ENCODE peak calls at places on chromosomes 11 and 22, in five cellular contexts. I is uterus, B is Peyer's patch, T is A549, Z is IMR-90. V is an unnamed sample. For H3K4me1, the result is how much of the 10 kb centered on the place peaks cover.

GRCh38 chr11:44529895-44530412 is 35.5 kb upstream of the CD82 start:
- DNase-seq in T (no peak), I (no peak), Z (no peak), B (no peak), V (no peak)

GRCh38 chr11:45451766-45452440 is 165.8 kb upstream of the SYT13 start:
- DNase-seq in I (no peak), T (no peak), B (no peak), Z (peak), V (no peak)

GRCh38 chr11:109856958-109857357 is 236.2 kb upstream of the ZC3H12C start:
- DNase-seq in Z (peak), T (no peak), B (no peak), I (no peak), V (no peak)

GRCh38 chr22:40660725-40661124 is 18.6 kb upstream of the MCHR1 start:
- DNase-seq in T (no peak), B (no peak), Z (no peak), I (no peak), V (no peak)

GRCh38 chr22:50569041-50569459 is 6.3 kb upstream of the SYCE3 start:
- DNase-seq in B (peak), I (no peak), Z (no peak), T (no peak), V (no peak)

GRCh38 chr11:34546511-34547206 is 33.1 kb upstream of the ELF5 start:
- DNase-seq in I (no peak), B (no peak), Z (no peak), T (no peak), V (no peak)

GRCh38 chr22:44325718-44326548 is 13.2 kb upstream of the SHISAL1 start:
- DNase-seq in B (no peak), I (no peak), Z (peak), T (no peak), V (no peak)

GRCh38 chr11:776459-777287 is 614 bp downstream of the GATD1 start:
- DNase-seq in I (no peak), T (peak), Z (no peak), B (no peak), V (no peak)

GRCh38 chr22:30457964-30458363 is 13.9 kb downstream of the SEC14L3 start:
- DNase-seq in Z (peak), B (no peak), T (no peak), I (no peak), V (no peak)

GRCh38 chr22:26672590-26673468 is 15.4 kb downstream of the MIAT start:
- DNase-seq in I (peak), T (peak), B (peak), Z (peak), V (peak)

GRCh38 chr11:117870176-117870952 is 6.1 kb downstream of the FXYD6 start:
- DNase-seq in Z (no peak), B (no peak), T (no peak), I (no peak), V (no peak)

GRCh38 chr22:46613606-46613997 is 6.6 kb upstream of the GRAMD4 start:
- DNase-seq in Z (no peak), T (no peak), I (no peak), B (no peak), V (no peak)

GRCh38 chr22:37659066-37659896 is 758 bp downstream of the PDXP start:
- DNase-seq in Z (no peak), I (no peak), B (peak), T (no peak), V (no peak)

GRCh38 chr11:10979529-10979928 is 121.7 kb upstream of the ZBED5 start:
- DNase-seq in I (no peak), T (no peak), B (no peak), Z (no peak), V (no peak)

GRCh38 chr11:12832828-12833227 is 158.6 kb downstream of the TEAD1 start:
- DNase-seq in I (no peak), T (no peak), B (no peak), Z (no peak), V (no peak)

GRCh38 chr11:36540998-36541397 is 26.8 kb upstream of the RAG1 start:
- DNase-seq in I (no peak), T (no peak), B (peak), Z (peak), V (no peak)

GRCh38 chr11:111912535-111912934 is at the start of gene HSPB2:
- DNase-seq in I (peak), B (no peak), Z (no peak), T (no peak), V (no peak)

GRCh38 chr11:61586792-61587430 is 6.0 kb upstream of the SYT7 start:
- DNase-seq in T (no peak), B (no peak), I (no peak), Z (no peak), V (no peak)

GRCh38 chr22:26852176-26852575 is 194.8 kb downstream of the MIAT start:
- DNase-seq in B (no peak), T (no peak), I (no peak), Z (no peak), V (no peak)

GRCh38 chr11:115993613-115994012 is 489.4 kb upstream of the CADM1 start:
- DNase-seq in B (no peak), Z (no peak), I (no peak), T (no peak), V (no peak)

GRCh38 chr22:39291501-39291900 is 27.9 kb downstream of the RPL3 start:
- DNase-seq in Z (no peak), B (no peak), I (no peak), T (no peak), V (no peak)

DNA sequence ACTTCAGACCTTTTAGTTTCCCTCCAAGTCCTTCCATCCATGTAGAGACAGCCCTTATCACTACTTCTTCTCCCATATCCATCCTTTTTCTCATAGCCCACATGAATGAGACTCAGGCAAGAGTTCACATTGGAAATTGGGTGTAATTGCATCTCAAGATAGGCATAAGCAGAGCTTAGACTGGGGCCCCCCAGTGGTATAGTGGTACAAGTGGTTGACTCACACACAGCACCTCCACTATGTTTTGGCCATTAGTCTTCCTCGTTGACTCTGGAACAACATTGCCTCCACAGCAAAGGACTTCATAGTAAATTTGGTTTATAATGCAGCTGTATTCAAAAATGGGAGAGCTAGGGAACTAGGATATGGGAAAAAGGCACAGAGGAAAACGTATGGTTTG is 2.6 kb downstream of the UBQLN3 start:
- DNase-seq in Z (no peak), T (no peak), B (no peak), I (no peak), V (no peak)
- TF ChIP-seq CTCF in Z (no peak), T (no peak), B (no peak), I (no peak), V (no peak)

GRCh38 chr11:65858354-65859133 is 564 bp upstream of the CFL1 start:
- DNase-seq in B (no peak), T (no peak), I (no peak), Z (no peak), V (no peak)
- TF ChIP-seq POLR2A in B (no peak), T (no peak), I (peak), Z (no peak), V (peak)

GRCh38 chr11:19686234-19686633 is 26.4 kb upstream of the NAV2 start:
- DNase-seq in Z (no peak), I (no peak), T (no peak), B (no peak), V (no peak)

GRCh38 chr11:19680824-19681368 is 31.7 kb upstream of the NAV2 start:
- DNase-seq in Z (peak), T (no peak), I (no peak), B (no peak), V (no peak)

GRCh38 chr11:19683141-19683805 is 29.4 kb upstream of the NAV2 start:
- DNase-seq in T (no peak), B (no peak), I (no peak), Z (no peak), V (no peak)

GRCh38 chr11:19687372-19687771 is 25.3 kb upstream of the NAV2 start:
- DNase-seq in T (no peak), I (no peak), Z (no peak), B (no peak), V (no peak)

DNA sequence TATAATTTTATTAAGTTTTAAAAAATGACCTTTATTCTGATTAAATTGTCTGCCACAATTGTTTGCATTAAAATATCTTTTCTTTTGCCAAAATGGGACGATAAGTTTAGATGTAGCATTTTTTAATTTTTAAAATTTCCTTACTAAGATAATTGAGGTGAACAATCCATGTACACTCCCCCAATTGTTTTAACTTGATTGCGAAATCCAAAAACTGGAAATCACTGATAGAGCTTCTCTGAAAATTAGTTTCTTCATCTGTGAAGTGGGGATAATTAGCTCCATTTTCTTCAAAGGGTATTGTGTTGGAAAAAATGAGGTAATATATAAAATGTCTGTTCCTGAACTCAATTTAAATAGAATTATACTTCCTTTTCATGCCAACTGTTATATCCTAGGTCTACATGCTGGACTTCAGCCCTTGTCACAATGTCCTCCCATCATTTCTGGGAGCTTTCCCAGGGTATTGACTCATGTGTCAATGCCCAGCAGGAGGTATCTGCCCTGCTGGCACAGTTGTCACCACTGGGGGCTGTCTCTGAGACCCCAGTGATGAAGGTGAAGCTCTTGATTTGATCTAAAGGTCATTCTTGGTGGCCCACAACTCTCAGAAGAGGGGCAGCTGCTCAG is 28.7 kb upstream of the NAV2 start:
- DNase-seq in T (no peak), I (no peak), Z (no peak), B (no peak), V (no peak)
- H3K4me1 ChIP-seq in T (under half), I (under half), Z (under half), B (under half), V (under half)

DNA sequence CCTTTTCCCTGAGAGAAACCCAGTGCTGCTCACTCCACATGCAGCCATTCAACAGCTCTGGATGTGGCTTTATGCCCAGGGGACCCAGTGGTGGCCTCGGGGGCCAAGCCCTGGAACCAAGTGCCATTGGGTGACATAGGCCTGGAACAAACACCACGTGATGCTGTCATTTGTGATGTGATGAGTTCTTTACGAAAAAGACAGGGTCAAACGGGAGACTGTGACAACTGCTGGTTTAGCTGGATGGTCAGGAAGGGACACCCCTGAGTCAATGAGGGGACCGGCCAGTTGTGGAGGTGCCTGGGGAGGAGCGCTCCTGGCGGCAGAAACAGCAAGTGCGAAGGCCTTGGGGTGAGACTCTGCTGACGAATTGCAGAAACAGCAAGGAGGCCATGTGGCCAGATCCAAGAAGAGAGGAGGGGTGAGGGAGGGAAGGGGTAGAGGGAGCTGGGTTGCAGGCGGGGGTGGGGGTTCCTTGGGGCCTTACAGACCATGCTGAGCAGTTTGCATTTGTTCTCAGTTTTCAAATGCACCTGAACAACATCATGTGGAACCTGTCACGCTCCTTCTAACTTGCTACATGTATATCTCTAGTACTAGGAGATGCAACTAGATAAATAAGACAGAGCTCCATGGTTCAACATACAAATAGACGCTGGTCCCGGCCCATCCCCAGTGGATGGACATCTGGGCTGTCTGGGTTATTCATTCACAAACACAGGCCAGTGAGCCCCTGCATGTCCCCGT is 56.1 kb downstream of the IGLL5 start:
- DNase-seq in I (no peak), Z (no peak), T (no peak), B (peak), V (no peak)
- TF ChIP-seq CTCF in I (no peak), Z (no peak), T (no peak), B (no peak), V (no peak)

GRCh38 chr11:69310934-69311766 is 17.2 kb downstream of the MYEOV start:
- DNase-seq in I (no peak), Z (no peak), T (no peak), B (no peak), V (no peak)
- TF ChIP-seq POLR2A in I (no peak), Z (no peak), T (no peak), B (no peak), V (no peak)

GRCh38 chr11:70065318-70066135 is 12.6 kb upstream of the ANO1 start:
- DNase-seq in Z (no peak), B (no peak), I (no peak), T (no peak), V (no peak)
- H3K4me1 ChIP-seq in Z (under half), B (under half), I (under half), T (under half), V (under half)

V was measured in esophagus squamous epithelium.